ENCODE peak calls at places on chromosomes 2 and 18, in four cellular contexts. Q is GM23248, W is HCT116, E is neural progenitor cell. Z is an unnamed sample.
A peak's percentile ranks its signal among the peaks of the same experiment; 100 is the strongest.

GRCh38 chr2:10283106-10284062 is 19.3 kb upstream of the HPCAL1 start:
- DNase-seq in Q (peak; percentile 91), W (peak; percentile 88), E (peak; percentile 63), Z (no peak)

GRCh38 chr2:191555092-191555742 is 122.7 kb upstream of the NABP1 start:
- DNase-seq in Q (peak; percentile 82), W (peak; percentile 73), E (peak; percentile 83), Z (peak; percentile 75)

GRCh38 chr18:59303006-59303405 is 15.4 kb downstream of the CPLX4 start:
- DNase-seq in Q (no peak), W (no peak), E (no peak), Z (no peak)

GRCh38 chr2:207423886-207424285 is 105.9 kb upstream of the CREB1 start:
- DNase-seq in Q (peak; percentile 82), W (no peak), E (no peak), Z (no peak)

GRCh38 chr2:9714630-9715214 is 83.9 kb upstream of the YWHAQ start:
- DNase-seq in Q (no peak), W (no peak), E (no peak), Z (no peak)

GRCh38 chr2:241123816-241124536 is 21.9 kb upstream of the MTERF4 start:
- DNase-seq in Q (peak; percentile 18), W (no peak), E (no peak), Z (no peak)

GRCh38 chr18:11906181-11906580 is 1.9 kb downstream of the MPPE1 start:
- DNase-seq in Q (no peak), W (no peak), E (no peak), Z (no peak)

GRCh38 chr18:28412521-28412920 is 235.6 kb upstream of the CDH2 start:
- DNase-seq in Q (peak; percentile 50), W (no peak), E (no peak), Z (no peak)

GRCh38 chr2:240142256-240142775 is 1.9 kb upstream of the OTOS start:
- DNase-seq in Q (no peak), W (no peak), E (no peak), Z (no peak)

GRCh38 chr18:55321268-55322175 is 266.5 kb downstream of the TCF4 start:
- DNase-seq in Q (peak; percentile 95), W (no peak), E (peak; percentile 91), Z (peak; percentile 79)

GRCh38 chr2:45173513-45173912 is 164.3 kb upstream of the SIX2 start:
- DNase-seq in Q (peak; percentile 97), W (peak; percentile 59), E (no peak), Z (no peak)

GRCh38 chr2:9539530-9539929 is 16.1 kb downstream of the ADAM17 start:
- DNase-seq in Q (no peak), W (no peak), E (no peak), Z (no peak)

GRCh38 chr2:27806311-27807059 is 35.0 kb downstream of the MRPL33 start:
- DNase-seq in Q (no peak), W (no peak), E (no peak), Z (no peak)

GRCh38 chr18:74370163-74370562 is 54.5 kb downstream of the C18orf63 start:
- DNase-seq in Q (peak; percentile 59), W (no peak), E (no peak), Z (no peak)

GRCh38 chr2:242020196-242021004 is 150.9 kb downstream of the RTP5 start:
- DNase-seq in Q (peak; percentile 52), W (no peak), E (no peak), Z (peak; percentile 29)

GRCh38 chr2:62672601-62673000 is 32.9 kb upstream of the EHBP1 start:
- DNase-seq in Q (peak; percentile 53), W (no peak), E (peak; percentile 79), Z (no peak)

GRCh38 chr2:126788113-126788512 is 110.6 kb upstream of the TEX51 start:
- DNase-seq in Q (no peak), W (no peak), E (no peak), Z (no peak)

GRCh38 chr2:65079017-65079416 is 22.8 kb downstream of the CEP68 start:
- DNase-seq in Q (no peak), W (no peak), E (no peak), Z (no peak)

GRCh38 chr2:201785135-201785534 is 4.4 kb upstream of the ALS2 start:
- DNase-seq in Q (no peak), W (no peak), E (no peak), Z (no peak)

GRCh38 chr2:240236217-240237111 is 96.0 kb upstream of the OTOS start:
- DNase-seq in Q (no peak), W (no peak), E (peak; percentile 32), Z (no peak)

GRCh38 chr18:29711931-29712330 is 1330.6 kb downstream of the DSC3 start:
- DNase-seq in Q (no peak), W (no peak), E (no peak), Z (no peak)

GRCh38 chr2:15810451-15811150 is 129.7 kb upstream of the MYCN start:
- DNase-seq in Q (no peak), W (no peak), E (no peak), Z (no peak)

GRCh38 chr2:62197609-62198236 is 1.8 kb downstream of the B3GNT2 start:
- DNase-seq in Q (peak; percentile 55), W (no peak), E (peak; percentile 92), Z (peak; percentile 49)

GRCh38 chr2:15790326-15790725 is 150.0 kb upstream of the MYCN start:
- DNase-seq in Q (no peak), W (no peak), E (no peak), Z (no peak)

GRCh38 chr2:233979748-233980147 is 62.6 kb downstream of the TRPM8 start:
- DNase-seq in Q (peak; percentile 42), W (no peak), E (no peak), Z (no peak)

GRCh38 chr2:98835831-98836385 is 100.1 kb downstream of the CRACDL start:
- DNase-seq in Q (no peak), W (no peak), E (no peak), Z (no peak)

GRCh38 chr2:221517362-221518121 is 54.6 kb downstream of the EPHA4 start:
- DNase-seq in Q (peak; percentile 88), W (peak; percentile 8), E (no peak), Z (peak; percentile 66)

GRCh38 chr2:68946117-68946516 is 6.6 kb downstream of the GKN2 start:
- DNase-seq in Q (no peak), W (no peak), E (no peak), Z (no peak)

DNA sequence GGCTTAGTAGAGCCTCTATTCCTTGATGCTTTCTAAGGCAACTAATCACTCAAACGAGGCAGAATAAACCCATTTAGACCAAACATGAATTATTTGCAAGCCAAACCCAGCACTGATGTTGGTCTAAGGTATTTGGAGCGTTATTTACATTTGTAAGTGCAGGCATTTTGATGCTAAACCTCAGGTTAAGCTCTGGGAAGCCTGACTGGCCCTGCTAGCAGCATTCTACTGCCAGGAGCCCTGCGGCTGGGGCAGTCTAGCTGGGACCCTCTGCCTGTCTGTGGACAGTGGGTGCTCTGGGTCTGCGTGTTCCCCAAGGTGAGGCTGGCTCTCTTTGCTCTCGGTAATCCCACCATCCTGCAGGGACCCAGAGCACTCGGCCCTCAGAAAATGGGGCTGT is 173.2 kb upstream of the HS6ST1 start:
- DNase-seq in Q (no peak), W (no peak), E (no peak), Z (no peak)
- H3K4me3 ChIP-seq in Q (no peak overlapping the region), W (no peak overlapping the region), E (no peak overlapping the region), Z (no peak overlapping the region)

DNA sequence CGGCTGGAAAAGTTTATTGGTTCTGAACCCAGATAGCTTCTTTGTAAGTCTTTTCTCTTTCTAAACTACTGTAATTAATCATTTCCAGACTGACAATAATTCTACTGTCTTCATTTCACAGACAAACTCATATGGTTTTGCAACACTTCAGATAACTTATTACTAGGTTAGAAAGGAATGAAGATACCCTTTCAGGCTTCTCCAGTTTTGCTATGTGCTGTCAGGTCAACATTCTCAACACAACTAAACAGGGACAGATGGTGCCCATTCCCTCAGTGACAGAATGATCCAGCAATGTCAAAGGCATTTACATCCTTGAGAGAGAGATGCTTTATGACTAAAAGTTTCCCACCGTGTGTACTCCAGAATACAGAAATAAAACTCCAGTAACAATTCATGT is 198.4 kb upstream of the ITGA4 start:
- DNase-seq in Q (peak; percentile 87), W (no peak), E (no peak), Z (no peak)
- TF ChIP-seq EZH2phosphoT487 in Q (peak; percentile 42), W (no peak), E (no peak), Z (no peak)

GRCh38 chr2:13000644-13001375 is 284.1 kb downstream of the TRIB2 start:
- DNase-seq in Q (no peak), W (no peak), E (no peak), Z (no peak)
- H3K4me3 ChIP-seq in Q (no peak overlapping the region), W (no peak overlapping the region), E (no peak overlapping the region), Z (no peak overlapping the region)

DNA sequence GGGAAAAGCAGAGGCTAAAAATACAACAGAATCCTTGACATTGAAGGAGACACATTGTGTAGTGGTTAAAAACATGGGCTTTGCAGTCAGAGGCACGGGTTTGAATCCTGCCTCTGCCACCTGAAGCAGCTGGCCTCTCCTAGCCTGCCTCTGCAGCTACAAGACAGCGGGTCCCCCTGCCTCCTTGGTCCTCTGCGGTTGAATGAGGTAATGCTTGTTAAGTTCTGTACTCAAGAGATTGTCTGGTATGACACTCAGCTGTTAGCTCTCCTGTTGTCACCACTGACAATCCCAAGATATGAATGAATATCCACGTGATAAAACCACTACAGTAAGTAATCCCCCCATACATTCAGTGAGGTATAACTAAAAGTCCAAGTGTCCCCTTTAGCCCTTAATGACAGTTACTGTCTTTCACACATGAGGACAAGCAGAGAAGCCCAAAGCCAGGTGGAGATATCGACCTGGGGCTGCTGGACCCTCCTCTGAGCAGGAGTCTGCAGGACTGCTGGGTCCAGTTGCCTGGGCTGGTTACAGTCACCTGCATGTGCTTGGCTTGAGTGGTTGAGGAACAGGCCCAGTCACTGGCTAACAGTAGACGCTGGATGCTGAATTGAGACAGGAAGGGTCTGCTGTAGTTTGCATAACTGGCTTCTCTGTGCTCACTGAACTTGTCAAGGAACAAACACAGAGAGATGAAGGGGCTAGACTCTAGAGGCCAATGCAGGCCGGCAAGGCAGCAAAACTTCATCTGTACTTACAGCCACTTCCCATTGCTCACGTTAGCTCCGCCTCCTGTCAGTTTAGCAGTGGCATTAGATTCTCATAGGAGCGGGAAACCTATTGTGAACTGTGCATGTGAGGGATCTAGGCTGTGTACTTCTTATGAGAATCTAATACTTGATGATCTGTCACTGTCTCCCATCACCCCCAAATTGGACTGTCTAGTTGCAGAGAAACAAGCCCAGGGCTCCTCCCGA is 85.5 kb downstream of the TGFA start:
- DNase-seq in Q (no peak), W (no peak), E (no peak), Z (no peak)
- TF ChIP-seq EZH2phosphoT487 in Q (no peak), W (no peak), E (no peak), Z (no peak)

GRCh38 chr2:176130153-176130916 is 830 bp downstream of the HOXD8 start:
- DNase-seq in Q (peak; percentile 86), W (no peak), E (peak; percentile 76), Z (no peak)
- H3K4me3 ChIP-seq in Q (peak overlapping the region; percentile 90), W (peak overlapping the region; percentile 58), E (peak overlapping the region; percentile 39), Z (no peak overlapping the region)